ENCODE peak calls at places on chromosome 10, in five cellular contexts. R, T, G, U and Y are unnamed samples.

GRCh38 chr10:34895977-34896376 is 80.9 kb upstream of the PARD3 start:
- DNase-seq in T (no peak), G (no peak), R (no peak), U (no peak), Y (no peak)

GRCh38 chr10:119441151-119441821 is 101.2 kb downstream of the RGS10 start:
- DNase-seq in G (no peak), T (no peak), U (no peak), R (no peak), Y (no peak)

GRCh38 chr10:128062837-128063563 is 63.2 kb downstream of the MKI67 start:
- DNase-seq in U (no peak), T (peak), R (peak), G (no peak), Y (no peak)

GRCh38 chr10:129786216-129786615 is 177.9 kb downstream of the EBF3 start:
- DNase-seq in G (no peak), R (no peak), T (no peak), U (no peak), Y (no peak)

GRCh38 chr10:48683424-48683823 is 1.2 kb upstream of the WDFY4 start:
- DNase-seq in G (no peak), R (no peak), T (no peak), U (no peak), Y (no peak)

GRCh38 chr10:70132098-70133029 is at the start of gene AIFM2:
- DNase-seq in G (peak), R (peak), T (no peak), U (peak), Y (peak)

GRCh38 chr10:74901240-74901827 is 74.9 kb downstream of the KAT6B start:
- DNase-seq in T (no peak), U (no peak), G (no peak), R (no peak), Y (no peak)

GRCh38 chr10:95467162-95467599 is 94.0 kb downstream of the SORBS1 start:
- DNase-seq in R (no peak), G (peak), U (no peak), T (no peak), Y (no peak)

GRCh38 chr10:98295907-98296306 is 27.9 kb upstream of the LOXL4 start:
- DNase-seq in R (no peak), G (no peak), U (no peak), T (peak), Y (no peak)

GRCh38 chr10:69918036-69918435 is 116.3 kb downstream of the COL13A1 start:
- DNase-seq in T (no peak), U (no peak), G (no peak), R (no peak), Y (no peak)

GRCh38 chr10:112898540-112899395 is 51.3 kb upstream of the TCF7L2 start:
- DNase-seq in U (no peak), R (no peak), T (no peak), G (peak), Y (peak)

GRCh38 chr10:72702868-72703581 is 11.1 kb downstream of the MCU start:
- DNase-seq in U (no peak), R (no peak), T (no peak), G (no peak), Y (no peak)

GRCh38 chr10:117217196-117217761 is 20.0 kb downstream of the KCNK18 start:
- DNase-seq in R (peak), T (no peak), U (no peak), G (peak), Y (no peak)

GRCh38 chr10:123994417-123995081 is 98.8 kb downstream of the CHST15 start:
- DNase-seq in G (peak), T (peak), R (peak), U (peak), Y (peak)

GRCh38 chr10:95266674-95267095 is 24.1 kb downstream of the PDLIM1 start:
- DNase-seq in R (no peak), G (peak), U (no peak), T (peak), Y (no peak)

GRCh38 chr10:114987995-114988394 is 50.0 kb downstream of the TRUB1 start:
- DNase-seq in U (no peak), R (no peak), G (no peak), T (no peak), Y (no peak)

GRCh38 chr10:68167790-68168189 is 58.5 kb downstream of the MYPN start:
- DNase-seq in R (no peak), U (no peak), G (no peak), T (no peak), Y (no peak)

GRCh38 chr10:110498982-110499795 is 1.5 kb downstream of the DUSP5 start:
- DNase-seq in T (no peak), G (peak), R (peak), U (no peak), Y (no peak)

GRCh38 chr10:114930320-114930719 is 7.7 kb upstream of the TRUB1 start:
- DNase-seq in T (no peak), G (no peak), R (no peak), U (no peak), Y (no peak)

GRCh38 chr10:12387561-12388210 is 38.3 kb downstream of the CAMK1D start:
- DNase-seq in U (no peak), G (no peak), R (no peak), T (no peak), Y (no peak)

GRCh38 chr10:79260803-79261740 is 86.2 kb upstream of the PPIF start:
- DNase-seq in G (no peak), R (no peak), T (no peak), U (peak), Y (peak)

GRCh38 chr10:32582946-32583345 is 137.0 kb downstream of the CCDC7 start:
- DNase-seq in U (no peak), R (no peak), G (no peak), T (no peak), Y (no peak)

GRCh38 chr10:62912086-62912485 is 95.9 kb upstream of the EGR2 start:
- DNase-seq in U (no peak), G (no peak), T (no peak), R (no peak), Y (no peak)

GRCh38 chr10:119802068-119802538 is 70.5 kb downstream of the MCMBP start:
- DNase-seq in G (no peak), T (no peak), U (no peak), R (no peak), Y (no peak)

GRCh38 chr10:28554952-28555351 is 22.0 kb downstream of the WAC start:
- DNase-seq in R (no peak), T (no peak), G (no peak), U (no peak), Y (no peak)

GRCh38 chr10:72108811-72109618 is 20.7 kb upstream of the SPOCK2 start:
- DNase-seq in T (no peak), R (no peak), U (no peak), G (no peak), Y (no peak)

GRCh38 chr10:4758256-4758655 is 67.8 kb upstream of the AKR1E2 start:
- DNase-seq in U (no peak), T (no peak), G (no peak), R (no peak), Y (no peak)

GRCh38 chr10:43136432-43136831 is 1.8 kb upstream of the CSGALNACT2 start:
- DNase-seq in G (no peak), T (no peak), R (no peak), U (no peak), Y (no peak)

GRCh38 chr10:48769706-48770105 is 85.0 kb downstream of the WDFY4 start:
- DNase-seq in G (no peak), U (no peak), R (no peak), T (no peak), Y (no peak)

GRCh38 chr10:13630231-13630630 is 43.5 kb downstream of the PRPF18 start:
- DNase-seq in T (no peak), R (no peak), U (no peak), G (no peak), Y (no peak)

GRCh38 chr10:125149278-125150047 is 10.9 kb downstream of the CTBP2 start:
- DNase-seq in R (no peak), T (no peak), U (no peak), G (peak), Y (no peak)

GRCh38 chr10:16436367-16436757 is 448 bp upstream of the PTER start:
- DNase-seq in U (no peak), T (no peak), R (no peak), G (no peak), Y (no peak)

GRCh38 chr10:1102392-1102791 is 46.2 kb downstream of the WDR37 start:
- DNase-seq in U (no peak), T (no peak), G (no peak), R (peak), Y (no peak)

GRCh38 chr10:116599991-116600390 is 9.2 kb downstream of the PNLIPRP1 start:
- DNase-seq in T (no peak), U (no peak), G (no peak), R (no peak), Y (no peak)